ENCODE peak calls at places on chromosomes 12 and 14, in seven cellular contexts. One of them, this sample, is unnamed.

GRCh38 chr14:102508410-102508773 is 1.2 kb downstream of the ANKRD9 start:
- DNase-seq in hepatocyte: peak
- DNase-seq in left ventricle myocardium inferior: peak
- DNase-seq in endodermal cell: no peak
- DNase-seq in iPS DF 6.9: no peak
- DNase-seq in fibroblast of villous mesenchyme: no peak
- DNase-seq in skeletal muscle cell: no peak
- DNase-seq in this sample: no peak

GRCh38 chr14:26403760-26404159 is 194.1 kb downstream of the NOVA1 start:
- DNase-seq in fibroblast of villous mesenchyme: no peak
- DNase-seq in endodermal cell: no peak
- DNase-seq in hepatocyte: no peak
- DNase-seq in skeletal muscle cell: no peak
- DNase-seq in left ventricle myocardium inferior: no peak
- DNase-seq in iPS DF 6.9: no peak
- DNase-seq in this sample: no peak

GRCh38 chr14:77372304-77372841 is 4.5 kb downstream of the TMED8 start:
- DNase-seq in hepatocyte: no peak
- DNase-seq in left ventricle myocardium inferior: no peak
- DNase-seq in iPS DF 6.9: no peak
- DNase-seq in endodermal cell: no peak
- DNase-seq in skeletal muscle cell: peak
- DNase-seq in fibroblast of villous mesenchyme: peak
- DNase-seq in this sample: no peak

GRCh38 chr12:52036587-52037171 is 14.6 kb upstream of the NR4A1 start:
- DNase-seq in fibroblast of villous mesenchyme: peak
- DNase-seq in iPS DF 6.9: no peak
- DNase-seq in hepatocyte: peak
- DNase-seq in endodermal cell: peak
- DNase-seq in left ventricle myocardium inferior: peak
- DNase-seq in skeletal muscle cell: no peak
- DNase-seq in this sample: no peak

GRCh38 chr14:80215081-80215480 is 3.8 kb upstream of the DIO2 start:
- DNase-seq in endodermal cell: no peak
- DNase-seq in skeletal muscle cell: no peak
- DNase-seq in fibroblast of villous mesenchyme: no peak
- DNase-seq in iPS DF 6.9: no peak
- DNase-seq in hepatocyte: no peak
- DNase-seq in left ventricle myocardium inferior: no peak
- DNase-seq in this sample: no peak

GRCh38 chr12:121893901-121894540 is 5.4 kb downstream of the PSMD9 start:
- DNase-seq in iPS DF 6.9: no peak
- DNase-seq in skeletal muscle cell: peak
- DNase-seq in hepatocyte: peak
- DNase-seq in endodermal cell: peak
- DNase-seq in left ventricle myocardium inferior: no peak
- DNase-seq in fibroblast of villous mesenchyme: peak
- DNase-seq in this sample: no peak

GRCh38 chr12:1878695-1879094 is 39.8 kb downstream of the CACNA2D4 start:
- DNase-seq in endodermal cell: no peak
- DNase-seq in hepatocyte: peak
- DNase-seq in skeletal muscle cell: no peak
- DNase-seq in fibroblast of villous mesenchyme: no peak
- DNase-seq in iPS DF 6.9: no peak
- DNase-seq in left ventricle myocardium inferior: no peak
- DNase-seq in this sample: no peak

GRCh38 chr14:58151264-58151700 is 731 bp downstream of the ARMH4 start:
- DNase-seq in fibroblast of villous mesenchyme: peak
- DNase-seq in left ventricle myocardium inferior: no peak
- DNase-seq in endodermal cell: no peak
- DNase-seq in iPS DF 6.9: no peak
- DNase-seq in skeletal muscle cell: no peak
- DNase-seq in hepatocyte: peak
- DNase-seq in this sample: no peak

GRCh38 chr12:56387152-56387551 is 24.5 kb upstream of the APOF start:
- DNase-seq in skeletal muscle cell: no peak
- DNase-seq in hepatocyte: no peak
- DNase-seq in iPS DF 6.9: no peak
- DNase-seq in left ventricle myocardium inferior: no peak
- DNase-seq in fibroblast of villous mesenchyme: peak
- DNase-seq in endodermal cell: peak
- DNase-seq in this sample: no peak

GRCh38 chr12:53737951-53738833 is 10.9 kb upstream of the CALCOCO1 start:
- DNase-seq in fibroblast of villous mesenchyme: no peak
- DNase-seq in iPS DF 6.9: no peak
- DNase-seq in left ventricle myocardium inferior: no peak
- DNase-seq in hepatocyte: peak
- DNase-seq in skeletal muscle cell: no peak
- DNase-seq in endodermal cell: peak
- DNase-seq in this sample: no peak

GRCh38 chr12:77777274-77777673 is 53.4 kb upstream of the NAV3 start:
- DNase-seq in hepatocyte: no peak
- DNase-seq in iPS DF 6.9: no peak
- DNase-seq in fibroblast of villous mesenchyme: no peak
- DNase-seq in skeletal muscle cell: no peak
- DNase-seq in left ventricle myocardium inferior: no peak
- DNase-seq in endodermal cell: no peak
- DNase-seq in this sample: no peak

GRCh38 chr14:51004801-51005526 is 60.7 kb upstream of the PYGL start:
- DNase-seq in skeletal muscle cell: no peak
- DNase-seq in iPS DF 6.9: no peak
- DNase-seq in endodermal cell: no peak
- DNase-seq in fibroblast of villous mesenchyme: peak
- DNase-seq in hepatocyte: peak
- DNase-seq in left ventricle myocardium inferior: no peak
- DNase-seq in this sample: no peak

GRCh38 chr12:269216-269615 is 6.6 kb upstream of the SLC6A13 start:
- DNase-seq in fibroblast of villous mesenchyme: peak
- DNase-seq in skeletal muscle cell: peak
- DNase-seq in left ventricle myocardium inferior: no peak
- DNase-seq in hepatocyte: peak
- DNase-seq in endodermal cell: no peak
- DNase-seq in iPS DF 6.9: no peak
- DNase-seq in this sample: no peak

GRCh38 chr14:39880106-39880695 is 448.0 kb upstream of the FBXO33 start:
- DNase-seq in fibroblast of villous mesenchyme: no peak
- DNase-seq in skeletal muscle cell: no peak
- DNase-seq in left ventricle myocardium inferior: no peak
- DNase-seq in iPS DF 6.9: no peak
- DNase-seq in endodermal cell: no peak
- DNase-seq in hepatocyte: no peak
- DNase-seq in this sample: no peak

GRCh38 chr12:114611145-114612018 is 72.6 kb downstream of the TBX3 start:
- DNase-seq in hepatocyte: peak
- DNase-seq in iPS DF 6.9: no peak
- DNase-seq in left ventricle myocardium inferior: no peak
- DNase-seq in endodermal cell: no peak
- DNase-seq in fibroblast of villous mesenchyme: no peak
- DNase-seq in skeletal muscle cell: no peak
- DNase-seq in this sample: no peak
- H3K4me3 ChIP-seq in hepatocyte: no peak
- H3K4me3 ChIP-seq in iPS DF 6.9: no peak
- H3K4me3 ChIP-seq in left ventricle myocardium inferior: no peak
- H3K4me3 ChIP-seq in endodermal cell: no peak
- H3K4me3 ChIP-seq in fibroblast of villous mesenchyme: no peak
- H3K4me3 ChIP-seq in skeletal muscle cell: no peak
- H3K4me3 ChIP-seq in this sample: no peak

GRCh38 chr12:67327466-67327865 is 58.3 kb downstream of the CAND1 start:
- DNase-seq in iPS DF 6.9: no peak
- DNase-seq in left ventricle myocardium inferior: no peak
- DNase-seq in fibroblast of villous mesenchyme: no peak
- DNase-seq in endodermal cell: no peak
- DNase-seq in hepatocyte: no peak
- DNase-seq in skeletal muscle cell: no peak
- DNase-seq in this sample: no peak

GRCh38 chr12:67331123-67331522 is 62.0 kb downstream of the CAND1 start:
- DNase-seq in fibroblast of villous mesenchyme: no peak
- DNase-seq in left ventricle myocardium inferior: no peak
- DNase-seq in endodermal cell: no peak
- DNase-seq in iPS DF 6.9: no peak
- DNase-seq in hepatocyte: no peak
- DNase-seq in skeletal muscle cell: no peak
- DNase-seq in this sample: no peak

GRCh38 chr12:67333649-67334048 is 64.5 kb downstream of the CAND1 start:
- DNase-seq in iPS DF 6.9: no peak
- DNase-seq in left ventricle myocardium inferior: no peak
- DNase-seq in hepatocyte: no peak
- DNase-seq in skeletal muscle cell: no peak
- DNase-seq in fibroblast of villous mesenchyme: no peak
- DNase-seq in endodermal cell: no peak
- DNase-seq in this sample: no peak

GRCh38 chr12:67326637-67327036 is 57.5 kb downstream of the CAND1 start:
- DNase-seq in endodermal cell: no peak
- DNase-seq in fibroblast of villous mesenchyme: no peak
- DNase-seq in skeletal muscle cell: no peak
- DNase-seq in hepatocyte: no peak
- DNase-seq in iPS DF 6.9: no peak
- DNase-seq in left ventricle myocardium inferior: no peak
- DNase-seq in this sample: no peak

GRCh38 chr12:67331828-67332227 is 62.7 kb downstream of the CAND1 start:
- DNase-seq in iPS DF 6.9: no peak
- DNase-seq in endodermal cell: no peak
- DNase-seq in left ventricle myocardium inferior: no peak
- DNase-seq in hepatocyte: no peak
- DNase-seq in fibroblast of villous mesenchyme: no peak
- DNase-seq in skeletal muscle cell: no peak
- DNase-seq in this sample: no peak
- H3K4me3 ChIP-seq in iPS DF 6.9: no peak
- H3K4me3 ChIP-seq in endodermal cell: no peak
- H3K4me3 ChIP-seq in left ventricle myocardium inferior: no peak
- H3K4me3 ChIP-seq in hepatocyte: no peak
- H3K4me3 ChIP-seq in fibroblast of villous mesenchyme: no peak
- H3K4me3 ChIP-seq in skeletal muscle cell: no peak
- H3K4me3 ChIP-seq in this sample: no peak

DNA sequence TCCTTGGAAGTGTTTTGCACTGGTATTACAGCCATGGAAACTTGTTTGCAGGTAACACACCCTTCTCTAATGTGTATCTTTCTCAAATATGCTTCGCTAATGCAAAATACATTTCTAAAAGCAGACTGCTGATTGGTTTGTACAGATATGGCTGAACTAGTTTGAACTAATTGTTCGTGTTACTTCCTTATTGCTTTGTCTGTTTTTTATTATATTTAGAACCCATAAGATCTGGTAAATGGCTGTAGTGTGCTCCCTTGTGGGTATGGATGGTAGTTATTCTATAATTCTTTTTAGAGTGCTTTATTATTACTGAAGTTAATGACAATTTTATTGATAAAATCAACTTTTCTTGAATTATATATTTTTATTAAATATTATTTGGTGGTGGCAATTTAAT is 53.0 kb downstream of the ATF7IP start:
- DNase-seq in left ventricle myocardium inferior: no peak
- DNase-seq in iPS DF 6.9: no peak
- DNase-seq in skeletal muscle cell: no peak
- DNase-seq in fibroblast of villous mesenchyme: no peak
- DNase-seq in endodermal cell: no peak
- DNase-seq in hepatocyte: no peak
- DNase-seq in this sample: no peak
- H3K4me3 ChIP-seq in left ventricle myocardium inferior: peak
- H3K4me3 ChIP-seq in iPS DF 6.9: no peak
- H3K4me3 ChIP-seq in skeletal muscle cell: no peak
- H3K4me3 ChIP-seq in fibroblast of villous mesenchyme: no peak
- H3K4me3 ChIP-seq in endodermal cell: no peak
- H3K4me3 ChIP-seq in hepatocyte: no peak
- H3K4me3 ChIP-seq in this sample: no peak

GRCh38 chr12:27970981-27971489 is 1.5 kb downstream of the PTHLH start:
- DNase-seq in left ventricle myocardium inferior: no peak
- DNase-seq in hepatocyte: peak
- DNase-seq in endodermal cell: peak
- DNase-seq in skeletal muscle cell: no peak
- DNase-seq in iPS DF 6.9: no peak
- DNase-seq in fibroblast of villous mesenchyme: peak
- DNase-seq in this sample: peak

GRCh38 chr12:27969011-27969900 is 3.3 kb downstream of the PTHLH start:
- DNase-seq in endodermal cell: peak
- DNase-seq in hepatocyte: peak
- DNase-seq in left ventricle myocardium inferior: peak
- DNase-seq in iPS DF 6.9: no peak
- DNase-seq in fibroblast of villous mesenchyme: peak
- DNase-seq in skeletal muscle cell: no peak
- DNase-seq in this sample: no peak

GRCh38 chr12:27969901-27970390 is 2.6 kb downstream of the PTHLH start:
- DNase-seq in left ventricle myocardium inferior: peak
- DNase-seq in iPS DF 6.9: no peak
- DNase-seq in skeletal muscle cell: no peak
- DNase-seq in endodermal cell: peak
- DNase-seq in hepatocyte: peak
- DNase-seq in fibroblast of villous mesenchyme: peak
- DNase-seq in this sample: peak

GRCh38 chr12:27971606-27972005 is 927 bp downstream of the PTHLH start:
- DNase-seq in hepatocyte: peak
- DNase-seq in skeletal muscle cell: no peak
- DNase-seq in iPS DF 6.9: no peak
- DNase-seq in left ventricle myocardium inferior: no peak
- DNase-seq in endodermal cell: no peak
- DNase-seq in fibroblast of villous mesenchyme: no peak
- DNase-seq in this sample: no peak

DNA sequence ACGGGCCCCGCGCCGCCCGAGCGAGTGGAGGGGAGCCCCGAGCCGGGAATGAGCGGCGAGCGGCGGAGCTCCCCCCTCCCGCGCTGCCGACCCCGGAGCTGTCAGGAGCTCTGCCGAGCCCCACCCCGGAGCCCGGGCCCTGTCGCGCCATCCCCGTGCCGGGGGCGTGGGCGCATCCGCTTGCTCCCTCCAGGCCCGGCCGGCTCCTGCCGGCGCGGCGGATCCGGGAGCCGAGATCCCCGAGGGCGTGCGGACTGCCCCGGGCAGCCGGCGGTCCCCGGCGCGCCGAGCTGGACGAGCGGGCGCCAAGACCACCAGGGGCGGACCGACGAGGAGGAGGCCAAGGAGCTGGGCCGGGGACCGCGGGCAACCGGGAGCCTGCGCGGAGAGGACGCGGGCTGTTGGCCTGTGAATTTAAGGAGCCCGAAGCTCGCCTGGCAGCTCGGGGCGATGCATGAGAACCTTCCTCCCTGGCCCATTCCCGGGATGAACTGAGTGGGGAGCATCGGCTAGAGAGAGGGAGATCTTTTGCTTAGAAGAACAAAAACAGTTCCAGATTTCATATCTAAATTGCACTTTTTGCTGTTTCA is 2.0 kb downstream of the PTHLH start:
- DNase-seq in fibroblast of villous mesenchyme: peak
- DNase-seq in left ventricle myocardium inferior: no peak
- DNase-seq in hepatocyte: peak
- DNase-seq in skeletal muscle cell: no peak
- DNase-seq in endodermal cell: peak
- DNase-seq in iPS DF 6.9: no peak
- DNase-seq in this sample: peak
- H3K4me3 ChIP-seq in fibroblast of villous mesenchyme: peak
- H3K4me3 ChIP-seq in left ventricle myocardium inferior: peak
- H3K4me3 ChIP-seq in hepatocyte: peak
- H3K4me3 ChIP-seq in skeletal muscle cell: peak
- H3K4me3 ChIP-seq in endodermal cell: peak
- H3K4me3 ChIP-seq in iPS DF 6.9: peak
- H3K4me3 ChIP-seq in this sample: peak

This sample was measured in NT2/D1.